ENCODE peak calls at places on chromosomes 1 and 21, in four cellular contexts. Q is effector memory CD4-positive, alpha-beta T cell; B is PC-3; Z is GM23248. A is an unnamed sample. For H3K27me3, the result is how much of the 10 kb centered on the place peaks cover.

GRCh38 chr21:28436286-28436932 is 556.3 kb downstream of the LTN1 start:
- DNase-seq in Q (no peak), B (peak), Z (peak), A (peak)

GRCh38 chr1:31568895-31569655 is 7.2 kb upstream of the TINAGL1 start:
- DNase-seq in Q (no peak), B (no peak), Z (no peak), A (no peak)

GRCh38 chr1:210739627-210740026 is 394.3 kb downstream of the KCNH1 start:
- DNase-seq in Q (no peak), B (no peak), Z (peak), A (no peak)

GRCh38 chr1:229699613-229700242 is 73.7 kb downstream of the URB2 start:
- DNase-seq in Q (no peak), B (no peak), Z (peak), A (peak)

GRCh38 chr21:42187976-42188653 is 30.8 kb upstream of the ABCG1 start:
- DNase-seq in Q (peak), B (no peak), Z (peak), A (peak)

GRCh38 chr1:220281159-220281574 is 8.9 kb upstream of the RAB3GAP2 start:
- DNase-seq in Q (no peak), B (peak), Z (peak), A (no peak)

GRCh38 chr1:205961405-205961804 is 18.1 kb upstream of the SLC26A9 start:
- DNase-seq in Q (no peak), B (no peak), Z (peak), A (no peak)

GRCh38 chr1:235025422-235025984 is 103.1 kb downstream of the TOMM20 start:
- DNase-seq in Q (no peak), B (no peak), Z (no peak), A (no peak)

GRCh38 chr1:47934243-47934805 is 62.9 kb downstream of the TRABD2B start:
- DNase-seq in Q (no peak), B (no peak), Z (peak), A (peak)

GRCh38 chr1:167052389-167052788 is 37.8 kb downstream of the GPA33 start:
- DNase-seq in Q (no peak), B (peak), Z (peak), A (no peak)

GRCh38 chr1:169590932-169591331 is 4.7 kb upstream of the F5 start:
- DNase-seq in Q (no peak), B (peak), Z (peak), A (peak)

GRCh38 chr1:44826375-44827196 is 16.5 kb downstream of the PTCH2 start:
- DNase-seq in Q (no peak), B (no peak), Z (no peak), A (no peak)

GRCh38 chr1:89104687-89105086 is 21.2 kb downstream of the GBP2 start:
- DNase-seq in Q (no peak), B (no peak), Z (no peak), A (peak)

GRCh38 chr1:19925342-19926070 is 2.1 kb upstream of the PLA2G2E start:
- DNase-seq in Q (no peak), B (peak), Z (no peak), A (no peak)

GRCh38 chr1:115837762-115838421 is 3.0 kb downstream of the NHLH2 start:
- DNase-seq in Q (no peak), B (no peak), Z (peak), A (no peak)

GRCh38 chr1:1431845-1432565 is 3.5 kb upstream of the VWA1 start:
- DNase-seq in Q (no peak), B (peak), Z (no peak), A (no peak)

GRCh38 chr1:217896490-217896889 is 265.3 kb downstream of the SPATA17 start:
- DNase-seq in Q (no peak), B (peak), Z (peak), A (peak)

GRCh38 chr1:40926441-40926840 is 53.1 kb upstream of the CTPS1 start:
- DNase-seq in Q (no peak), B (no peak), Z (no peak), A (no peak)

DNA sequence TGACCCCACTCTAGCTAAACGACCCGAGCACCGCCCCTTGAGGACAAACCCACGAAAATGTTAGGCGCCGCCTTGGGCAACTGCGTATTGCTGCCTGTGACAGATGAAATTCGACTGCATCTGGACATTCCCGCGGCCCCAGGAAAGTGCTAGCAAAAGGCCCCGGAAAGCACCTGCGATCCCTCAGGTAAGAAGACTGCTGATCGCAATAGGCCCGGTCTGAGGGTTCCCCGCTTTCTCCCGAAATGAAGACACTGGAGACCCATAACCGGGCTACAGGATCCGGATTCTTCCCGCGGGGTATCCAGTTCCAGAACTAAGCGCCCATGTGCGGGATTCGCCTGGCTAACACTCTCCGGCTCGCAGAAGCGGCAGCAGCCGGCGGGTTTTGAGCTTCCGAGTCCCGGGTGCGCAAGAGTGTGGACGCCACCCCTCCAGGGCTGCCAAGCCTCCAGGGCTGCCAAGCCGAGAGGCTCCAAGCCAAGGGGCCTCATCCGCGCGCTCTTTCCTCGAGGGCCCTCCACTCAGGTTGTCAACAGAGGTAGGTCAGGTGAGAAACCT is 157.9 kb upstream of the NBPF11 start:
- DNase-seq in Q (no peak), B (no peak), Z (peak), A (no peak)
- H3K4me3 ChIP-seq in Q (no peak), B (no peak), Z (no peak), A (no peak)

GRCh38 chr1:61087574-61087973 is 5.2 kb downstream of the NFIA start:
- DNase-seq in Q (no peak), B (no peak), Z (no peak), A (no peak)

GRCh38 chr1:61084560-61084991 is 2.2 kb downstream of the NFIA start:
- DNase-seq in Q (no peak), B (peak), Z (peak), A (no peak)

GRCh38 chr1:61083799-61084385 is 1.5 kb downstream of the NFIA start:
- DNase-seq in Q (no peak), B (peak), Z (peak), A (no peak)

GRCh38 chr1:61086245-61086644 is 3.9 kb downstream of the NFIA start:
- DNase-seq in Q (no peak), B (no peak), Z (no peak), A (no peak)

DNA sequence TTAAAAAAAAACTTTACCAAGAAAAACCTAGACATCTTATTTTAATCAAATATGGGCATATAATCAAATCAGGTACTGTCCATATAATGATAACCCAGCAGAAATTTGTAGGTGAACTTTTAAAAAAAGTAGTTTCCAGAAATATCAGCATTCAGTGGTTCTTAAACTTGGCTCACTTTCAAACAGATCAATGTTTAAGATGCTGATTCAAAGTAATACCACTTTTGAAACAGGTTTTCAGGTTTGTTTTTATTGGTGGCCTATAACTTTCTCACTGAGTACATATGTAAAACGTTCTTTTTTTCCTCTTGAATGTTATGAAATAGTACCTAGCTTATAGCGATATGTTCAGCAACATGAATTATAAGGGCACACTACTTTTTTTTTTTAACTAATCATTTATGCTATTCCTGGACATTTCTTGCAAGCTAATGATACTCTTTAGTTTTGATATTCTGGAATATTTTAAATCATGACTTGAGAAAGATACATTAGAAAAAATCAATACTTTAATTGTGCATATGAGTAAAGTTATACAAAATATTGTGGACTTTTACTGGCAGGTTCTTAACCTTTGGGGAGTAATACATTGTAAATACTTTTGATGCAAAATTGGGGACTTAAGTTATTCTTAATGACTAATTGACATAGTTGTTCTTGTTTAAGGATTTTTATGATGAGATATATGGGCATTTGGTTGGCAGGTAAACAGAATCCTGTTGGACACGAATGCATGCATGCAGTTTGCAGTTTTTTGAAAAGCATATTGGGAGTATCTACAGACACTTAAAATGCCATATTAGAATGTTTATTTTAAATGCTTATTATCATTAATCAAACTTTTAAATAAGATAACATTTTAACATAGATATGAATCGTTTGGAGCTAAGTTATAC is 3.1 kb downstream of the NFIA start:
- DNase-seq in Q (no peak), B (peak), Z (no peak), A (no peak)
- H3K27me3 ChIP-seq in Q (under half), B (under half), Z (under half), A (under half)

DNA sequence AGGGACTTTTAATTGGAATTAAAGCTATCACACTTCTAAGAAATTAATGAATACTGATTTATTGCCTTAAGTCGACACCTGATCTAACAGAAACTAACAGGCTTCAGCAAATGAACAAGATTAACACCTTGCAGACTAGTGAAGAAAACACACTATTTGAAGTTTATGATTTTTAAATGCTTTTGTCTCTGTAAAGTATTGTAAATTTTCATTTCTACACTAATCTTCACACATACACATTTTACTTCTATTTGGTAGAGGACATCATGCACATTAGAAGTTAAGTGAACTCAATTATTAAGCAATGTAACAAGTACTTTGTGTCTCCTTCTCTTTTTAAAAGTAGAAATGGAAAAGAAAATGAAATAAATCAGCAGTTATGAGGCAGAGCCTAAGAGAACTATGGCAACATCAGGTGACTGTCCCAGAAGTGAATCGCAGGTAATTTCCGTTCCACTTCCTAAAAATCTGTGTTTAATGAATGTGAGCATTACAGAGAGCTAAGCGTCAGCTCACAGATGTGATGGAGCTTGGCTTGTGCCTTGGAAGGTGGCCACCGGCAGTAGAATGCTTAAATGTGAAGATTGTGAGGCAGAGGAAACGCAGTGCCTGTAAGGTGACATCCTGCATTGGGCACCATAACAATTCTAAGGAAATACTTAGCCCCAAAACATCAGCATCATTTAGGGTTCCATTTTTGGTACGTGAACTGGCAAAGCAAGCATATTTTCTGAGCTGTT is 1.2 kb downstream of the PRMT2 start:
- DNase-seq in Q (no peak), B (peak), Z (no peak), A (no peak)
- H3K4me3 ChIP-seq in Q (peak), B (peak), Z (peak), A (peak)

DNA sequence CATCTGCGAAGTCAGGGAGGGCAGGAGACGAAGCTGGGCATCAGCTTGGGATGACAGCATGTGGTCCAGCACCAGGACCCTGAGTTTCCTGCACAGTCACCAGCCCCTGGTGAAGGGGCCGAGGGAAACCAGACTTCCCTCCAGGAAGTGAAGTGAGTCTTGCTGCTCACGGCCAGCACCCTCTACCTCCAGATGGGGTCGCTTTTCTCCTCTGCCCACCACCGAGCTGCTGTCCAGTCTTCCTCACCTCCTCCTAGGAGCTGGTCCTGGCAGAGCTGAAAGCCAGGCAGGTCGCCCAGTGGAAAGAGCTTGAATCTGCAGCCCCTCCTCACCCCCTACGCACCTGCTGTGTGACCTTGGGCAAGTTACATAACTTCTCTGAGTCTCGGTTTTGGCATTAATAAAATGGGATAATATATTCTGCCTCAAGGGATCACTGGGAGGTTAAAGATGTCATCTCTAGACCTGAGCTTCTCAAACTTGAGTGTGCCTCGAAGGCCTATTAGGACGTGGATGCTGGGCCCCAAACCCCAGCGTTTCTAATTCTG is 118.5 kb upstream of the VAMP3 start:
- DNase-seq in Q (no peak), B (no peak), Z (no peak), A (no peak)
- H3K27me3 ChIP-seq in Q (under half), B (under half), Z (under half), A (under half)

DNA sequence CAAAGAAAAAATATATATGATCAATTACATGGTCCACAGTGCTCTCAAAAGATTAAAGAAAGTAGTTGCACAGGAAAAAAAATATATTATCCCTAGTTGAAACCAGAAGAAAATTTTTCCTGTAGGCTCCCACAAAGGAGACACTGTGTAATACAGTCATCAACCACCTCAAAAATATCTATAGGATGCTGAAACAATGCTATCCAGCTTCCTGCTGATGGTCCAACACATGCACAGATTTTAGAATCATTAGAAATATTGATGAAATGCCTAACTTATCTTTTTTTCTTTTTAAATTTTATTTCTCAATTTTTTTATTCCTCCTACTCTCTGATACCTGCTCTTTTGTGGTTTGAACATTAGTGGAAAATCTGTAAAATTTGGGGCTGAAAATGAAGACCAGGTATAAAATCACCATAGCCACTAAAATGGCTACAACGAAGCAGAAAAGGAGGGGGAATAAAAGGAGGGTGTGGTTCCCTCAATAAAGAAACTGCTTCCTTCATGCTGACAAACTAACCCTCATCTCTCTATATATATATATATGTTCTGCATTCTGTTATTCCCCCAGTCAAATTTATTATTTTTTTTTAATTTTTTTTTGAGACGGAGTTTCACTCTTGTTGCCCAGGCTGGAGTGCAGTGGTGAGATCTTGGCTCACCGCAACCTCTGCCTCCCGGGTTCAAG is 28.3 kb upstream of the FBXO28 start:
- DNase-seq in Q (no peak), B (no peak), Z (no peak), A (no peak)
- H3K4me3 ChIP-seq in Q (no peak), B (no peak), Z (no peak), A (no peak)

GRCh38 chr1:111971396-111971795 is 18.1 kb downstream of the KCND3 start:
- DNase-seq in Q (no peak), B (no peak), Z (no peak), A (no peak)
- H3K27me3 ChIP-seq in Q (under half), B (half or more), Z (under half), A (under half)

GRCh38 chr1:186154651-186155050 is 220.4 kb downstream of the TPR start:
- DNase-seq in Q (no peak), B (no peak), Z (no peak), A (no peak)

GRCh38 chr1:186152945-186153309 is 222.1 kb downstream of the TPR start:
- DNase-seq in Q (no peak), B (no peak), Z (no peak), A (no peak)

GRCh38 chr1:186152227-186152944 is 222.7 kb downstream of the TPR start:
- DNase-seq in Q (no peak), B (peak), Z (peak), A (peak)

GRCh38 chr1:186155594-186155993 is 219.5 kb downstream of the TPR start:
- DNase-seq in Q (no peak), B (peak), Z (peak), A (peak)
- H3K4me3 ChIP-seq in Q (no peak), B (no peak), Z (no peak), A (no peak)

GRCh38 chr1:39422604-39423003 is 68.8 kb upstream of the BMP8A start:
- DNase-seq in Q (no peak), B (no peak), Z (no peak), A (no peak)

GRCh38 chr1:39427369-39427768 is 64.1 kb upstream of the BMP8A start:
- DNase-seq in Q (no peak), B (no peak), Z (no peak), A (no peak)

GRCh38 chr1:39425151-39425550 is 66.3 kb upstream of the BMP8A start:
- DNase-seq in Q (no peak), B (no peak), Z (no peak), A (no peak)

GRCh38 chr1:39427912-39428311 is 63.5 kb upstream of the BMP8A start:
- DNase-seq in Q (no peak), B (no peak), Z (no peak), A (no peak)

DNA sequence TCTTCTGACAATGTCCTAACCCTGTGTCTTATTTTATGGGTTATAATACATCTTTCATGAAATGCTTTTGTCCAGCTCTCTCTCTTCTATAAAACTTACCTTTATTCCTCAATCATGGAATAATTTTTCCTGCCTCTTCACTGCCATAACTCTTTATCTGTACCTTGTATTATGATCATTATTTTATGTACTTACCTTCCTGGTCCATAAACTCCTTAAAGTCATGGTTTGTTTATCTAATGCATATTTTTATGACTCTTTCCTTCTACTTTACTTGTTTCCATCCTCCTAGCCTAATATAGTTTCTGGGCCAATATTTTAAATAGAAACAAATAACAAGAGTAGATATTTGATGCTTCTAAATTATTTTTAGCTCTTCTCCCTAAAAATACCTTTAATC is 65.8 kb upstream of the BMP8A start:
- DNase-seq in Q (no peak), B (no peak), Z (no peak), A (no peak)
- H3K27me3 ChIP-seq in Q (under half), B (under half), Z (under half), A (under half)

A was measured in MG63.